ENCODE peak calls at places on chromosome 16, in five cellular contexts. J is PC-9, K is IMR-90, W is GM12878, B is left ventricle myocardium inferior. T is an unnamed sample. For H3K36me3 and H3K4me1, the result is how much of the 10 kb centered on the place peaks cover.

GRCh38 chr16:51553314-51553713 is 402.2 kb upstream of the SALL1 start:
- DNase-seq in K (no peak), W (no peak), B (no peak), J (no peak), T (no peak)

GRCh38 chr16:154223-155030 is 2.0 kb downstream of the HBZ start:
- DNase-seq in K (peak), W (no peak), B (no peak), J (peak), T (no peak)

GRCh38 chr16:66050991-66051390 is 315.5 kb upstream of the CDH5 start:
- DNase-seq in W (no peak), J (no peak), K (no peak), B (no peak), T (no peak)

GRCh38 chr16:87305505-87306391 is 11.4 kb downstream of the C16orf95 start:
- DNase-seq in W (no peak), K (no peak), J (no peak), B (no peak), T (no peak)

GRCh38 chr16:82241469-82242052 is 71.5 kb upstream of the MPHOSPH6 start:
- DNase-seq in W (no peak), B (no peak), J (no peak), K (no peak), T (no peak)

GRCh38 chr16:56603589-56603988 is 4.8 kb upstream of the MT2A start:
- DNase-seq in B (peak), J (no peak), K (peak), W (no peak), T (no peak)

GRCh38 chr16:3094289-3095027 is 4.6 kb downstream of the ZSCAN10 start:
- DNase-seq in J (peak), W (no peak), B (no peak), K (peak), T (peak)

GRCh38 chr16:2992383-2993081 is 12.3 kb upstream of the PKMYT1 start:
- DNase-seq in J (peak), B (no peak), W (no peak), K (no peak), T (no peak)

GRCh38 chr16:83979456-83979855 is 11.4 kb downstream of the NECAB2 start:
- DNase-seq in B (no peak), J (no peak), W (no peak), K (no peak), T (no peak)

GRCh38 chr16:55662641-55663040 is 6.9 kb downstream of the SLC6A2 start:
- DNase-seq in K (no peak), W (no peak), J (no peak), B (peak), T (no peak)

GRCh38 chr16:4381072-4381934 is 9.7 kb downstream of the VASN start:
- DNase-seq in B (no peak), W (no peak), J (no peak), K (no peak), T (no peak)
- H3K36me3 ChIP-seq in B (under half), W (under half), J (under half), K (half or more), T (under half)

DNA sequence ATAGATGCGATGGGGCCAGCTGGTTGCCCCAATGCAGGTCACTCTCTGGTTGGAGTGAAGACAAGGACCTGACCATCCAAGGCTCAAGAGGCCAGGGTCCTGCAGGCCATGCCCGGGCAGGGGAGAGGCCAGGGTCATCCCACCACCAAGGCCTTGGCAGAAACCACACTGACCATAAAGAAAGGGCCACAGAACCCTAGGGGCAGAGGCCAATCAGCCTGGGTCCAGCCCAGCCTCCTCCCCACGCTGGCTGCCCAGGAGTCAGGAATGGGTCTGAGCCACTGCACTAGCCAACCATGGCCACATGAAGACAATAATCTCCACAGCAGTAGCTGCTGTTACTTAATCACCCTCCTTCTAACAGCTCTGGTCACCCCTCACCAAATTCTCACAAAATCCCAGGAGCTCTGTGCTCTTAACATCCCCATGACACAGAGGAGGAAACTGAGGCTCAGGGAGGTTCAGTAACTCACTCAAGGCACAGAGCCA is 10.2 kb upstream of the BCAR1 start:
- DNase-seq in W (no peak), B (no peak), K (no peak), J (no peak), T (no peak)
- H3K4me1 ChIP-seq in W (under half), B (half or more), K (half or more), J (under half), T (under half)

GRCh38 chr16:75632857-75633256 is 9.8 kb upstream of the ADAT1 start:
- DNase-seq in J (no peak), K (no peak), B (no peak), W (no peak), T (no peak)
- H3K36me3 ChIP-seq in J (under half), K (half or more), B (half or more), W (half or more), T (half or more)

DNA sequence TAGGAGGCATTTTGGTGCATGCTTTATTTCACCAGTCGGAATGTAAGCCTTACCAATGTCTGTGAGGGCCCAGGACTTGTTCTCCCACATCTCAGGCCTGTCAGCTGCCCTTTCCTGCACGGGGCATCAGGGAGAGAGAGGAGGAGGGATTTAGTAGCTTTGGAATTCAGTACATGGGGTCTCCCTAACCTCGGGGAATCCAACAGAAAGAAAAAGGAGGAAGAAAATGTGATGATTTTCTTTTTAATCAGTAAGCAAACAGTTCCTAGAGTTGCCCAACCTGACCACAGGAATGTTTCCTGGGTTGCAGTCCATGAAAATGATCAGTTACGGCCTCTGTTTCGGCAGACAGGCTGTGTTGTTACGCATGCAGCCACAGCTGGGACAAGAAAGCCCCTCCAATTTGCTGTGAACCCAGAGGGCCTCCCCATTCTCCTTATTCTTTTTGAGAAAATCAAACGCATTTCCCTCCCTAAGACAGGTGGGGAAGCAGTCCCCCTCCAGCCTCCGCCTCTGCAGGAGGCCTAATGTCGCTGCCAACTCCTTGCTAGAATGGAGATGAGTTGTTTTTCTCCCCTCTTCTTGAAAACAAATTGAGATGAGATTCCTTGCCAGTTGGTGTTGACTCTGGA is 53.1 kb upstream of the TANGO6 start:
- DNase-seq in K (peak), W (no peak), J (peak), B (no peak), T (no peak)
- H3K4me1 ChIP-seq in K (under half), W (under half), J (half or more), B (under half), T (under half)